ENCODE peak calls at places on chromosome 19, in eight cellular contexts. One of them, this sample, is unnamed.

GRCh38 chr19:2337329-2337707 is 8.8 kb downstream of the SPPL2B start:
- DNase-seq in neuronal stem cell: peak; percentile 52
- DNase-seq in naive thymus-derived CD4-positive, alpha-beta T cell: no peak
- DNase-seq in uterus: peak; percentile 64
- DNase-seq in heart right ventricle: no peak
- DNase-seq in WERI-Rb-1: no peak
- DNase-seq in CD8-positive, alpha-beta T cell: no peak
- DNase-seq in mesendoderm: peak; percentile 62
- DNase-seq in this sample: no peak

GRCh38 chr19:31261651-31262331 is 87.4 kb downstream of the TSHZ3 start:
- DNase-seq in neuronal stem cell: no peak
- DNase-seq in naive thymus-derived CD4-positive, alpha-beta T cell: no peak
- DNase-seq in uterus: no peak
- DNase-seq in heart right ventricle: no peak
- DNase-seq in WERI-Rb-1: no peak
- DNase-seq in CD8-positive, alpha-beta T cell: no peak
- DNase-seq in mesendoderm: no peak
- DNase-seq in this sample: peak; percentile 8

GRCh38 chr19:3096267-3096901 is 2.2 kb downstream of the GNA11 start:
- DNase-seq in neuronal stem cell: no peak
- DNase-seq in naive thymus-derived CD4-positive, alpha-beta T cell: no peak
- DNase-seq in uterus: no peak
- DNase-seq in heart right ventricle: peak; percentile 6
- DNase-seq in WERI-Rb-1: no peak
- DNase-seq in CD8-positive, alpha-beta T cell: no peak
- DNase-seq in mesendoderm: no peak
- DNase-seq in this sample: no peak

GRCh38 chr19:1747285-1748114 is 5.8 kb upstream of the ONECUT3 start:
- DNase-seq in neuronal stem cell: no peak
- DNase-seq in naive thymus-derived CD4-positive, alpha-beta T cell: no peak
- DNase-seq in uterus: no peak
- DNase-seq in heart right ventricle: no peak
- DNase-seq in WERI-Rb-1: no peak
- DNase-seq in CD8-positive, alpha-beta T cell: no peak
- DNase-seq in mesendoderm: peak; percentile 81
- DNase-seq in this sample: no peak

GRCh38 chr19:33000510-33000909 is 28.5 kb downstream of the FAAP24 start:
- DNase-seq in neuronal stem cell: no peak
- DNase-seq in naive thymus-derived CD4-positive, alpha-beta T cell: peak; percentile 24
- DNase-seq in uterus: no peak
- DNase-seq in heart right ventricle: no peak
- DNase-seq in WERI-Rb-1: no peak
- DNase-seq in CD8-positive, alpha-beta T cell: no peak
- DNase-seq in mesendoderm: no peak
- DNase-seq in this sample: no peak

GRCh38 chr19:1081301-1082164 is 13.6 kb downstream of the POLR2E start:
- DNase-seq in neuronal stem cell: no peak
- DNase-seq in naive thymus-derived CD4-positive, alpha-beta T cell: no peak
- DNase-seq in uterus: no peak
- DNase-seq in heart right ventricle: no peak
- DNase-seq in WERI-Rb-1: no peak
- DNase-seq in CD8-positive, alpha-beta T cell: no peak
- DNase-seq in mesendoderm: peak; percentile 35
- DNase-seq in this sample: no peak

GRCh38 chr19:13961826-13962737 is 9.8 kb downstream of the DCAF15 start:
- DNase-seq in neuronal stem cell: no peak
- DNase-seq in naive thymus-derived CD4-positive, alpha-beta T cell: no peak
- DNase-seq in uterus: no peak
- DNase-seq in heart right ventricle: no peak
- DNase-seq in WERI-Rb-1: no peak
- DNase-seq in CD8-positive, alpha-beta T cell: no peak
- DNase-seq in mesendoderm: peak; percentile 62
- DNase-seq in this sample: no peak

GRCh38 chr19:11410682-11411081 is 8.4 kb downstream of the RGL3 start:
- DNase-seq in neuronal stem cell: no peak
- DNase-seq in naive thymus-derived CD4-positive, alpha-beta T cell: no peak
- DNase-seq in uterus: no peak
- DNase-seq in heart right ventricle: no peak
- DNase-seq in WERI-Rb-1: no peak
- DNase-seq in CD8-positive, alpha-beta T cell: no peak
- DNase-seq in mesendoderm: peak; percentile 87
- DNase-seq in this sample: no peak

GRCh38 chr19:43105496-43105895 is 23.0 kb upstream of the PSG2 start:
- DNase-seq in neuronal stem cell: no peak
- DNase-seq in naive thymus-derived CD4-positive, alpha-beta T cell: no peak
- DNase-seq in uterus: no peak
- DNase-seq in heart right ventricle: no peak
- DNase-seq in WERI-Rb-1: no peak
- DNase-seq in CD8-positive, alpha-beta T cell: no peak
- DNase-seq in mesendoderm: no peak
- DNase-seq in this sample: no peak

GRCh38 chr19:47509973-47510372 is 4.9 kb downstream of the NAPA start:
- DNase-seq in neuronal stem cell: no peak
- DNase-seq in naive thymus-derived CD4-positive, alpha-beta T cell: no peak
- DNase-seq in uterus: no peak
- DNase-seq in heart right ventricle: no peak
- DNase-seq in WERI-Rb-1: no peak
- DNase-seq in CD8-positive, alpha-beta T cell: no peak
- DNase-seq in mesendoderm: no peak
- DNase-seq in this sample: no peak

GRCh38 chr19:13029893-13030292 is 34.6 kb downstream of the NFIX start:
- DNase-seq in neuronal stem cell: no peak
- DNase-seq in naive thymus-derived CD4-positive, alpha-beta T cell: no peak
- DNase-seq in uterus: no peak
- DNase-seq in heart right ventricle: no peak
- DNase-seq in WERI-Rb-1: no peak
- DNase-seq in CD8-positive, alpha-beta T cell: no peak
- DNase-seq in mesendoderm: no peak
- DNase-seq in this sample: no peak

GRCh38 chr19:45345506-45345860 is 4.9 kb downstream of the KLC3 start:
- DNase-seq in neuronal stem cell: no peak
- DNase-seq in naive thymus-derived CD4-positive, alpha-beta T cell: no peak
- DNase-seq in uterus: no peak
- DNase-seq in heart right ventricle: no peak
- DNase-seq in WERI-Rb-1: no peak
- DNase-seq in CD8-positive, alpha-beta T cell: no peak
- DNase-seq in mesendoderm: no peak
- DNase-seq in this sample: no peak

GRCh38 chr19:43574424-43575155 is 737 bp downstream of the XRCC1 start:
- DNase-seq in neuronal stem cell: no peak
- DNase-seq in naive thymus-derived CD4-positive, alpha-beta T cell: no peak
- DNase-seq in uterus: no peak
- DNase-seq in heart right ventricle: no peak
- DNase-seq in WERI-Rb-1: peak; percentile 23
- DNase-seq in CD8-positive, alpha-beta T cell: no peak
- DNase-seq in mesendoderm: no peak
- DNase-seq in this sample: no peak

GRCh38 chr19:13042443-13043130 is 47.3 kb downstream of the NFIX start:
- DNase-seq in neuronal stem cell: no peak
- DNase-seq in naive thymus-derived CD4-positive, alpha-beta T cell: no peak
- DNase-seq in uterus: no peak
- DNase-seq in heart right ventricle: no peak
- DNase-seq in WERI-Rb-1: no peak
- DNase-seq in CD8-positive, alpha-beta T cell: no peak
- DNase-seq in mesendoderm: no peak
- DNase-seq in this sample: no peak

GRCh38 chr19:31517466-31518180 is 168.4 kb upstream of the TSHZ3 start:
- DNase-seq in neuronal stem cell: no peak
- DNase-seq in naive thymus-derived CD4-positive, alpha-beta T cell: no peak
- DNase-seq in uterus: no peak
- DNase-seq in heart right ventricle: no peak
- DNase-seq in WERI-Rb-1: no peak
- DNase-seq in CD8-positive, alpha-beta T cell: no peak
- DNase-seq in mesendoderm: no peak
- DNase-seq in this sample: no peak

GRCh38 chr19:34707661-34708060 is 26.4 kb upstream of the ZNF181 start:
- DNase-seq in neuronal stem cell: no peak
- DNase-seq in naive thymus-derived CD4-positive, alpha-beta T cell: no peak
- DNase-seq in uterus: no peak
- DNase-seq in heart right ventricle: no peak
- DNase-seq in WERI-Rb-1: no peak
- DNase-seq in CD8-positive, alpha-beta T cell: no peak
- DNase-seq in mesendoderm: no peak
- DNase-seq in this sample: no peak

GRCh38 chr19:35135389-35135909 is 590 bp upstream of the LGI4 start:
- DNase-seq in neuronal stem cell: peak; percentile 84
- DNase-seq in naive thymus-derived CD4-positive, alpha-beta T cell: peak; percentile 43
- DNase-seq in uterus: peak; percentile 87
- DNase-seq in heart right ventricle: peak; percentile 80
- DNase-seq in WERI-Rb-1: peak; percentile 92
- DNase-seq in CD8-positive, alpha-beta T cell: no peak
- DNase-seq in mesendoderm: peak; percentile 86
- DNase-seq in this sample: no peak

GRCh38 chr19:13633109-13633508 is 126.8 kb upstream of the CACNA1A start:
- DNase-seq in neuronal stem cell: peak; percentile 20
- DNase-seq in naive thymus-derived CD4-positive, alpha-beta T cell: no peak
- DNase-seq in uterus: no peak
- DNase-seq in heart right ventricle: no peak
- DNase-seq in WERI-Rb-1: no peak
- DNase-seq in CD8-positive, alpha-beta T cell: no peak
- DNase-seq in mesendoderm: no peak
- DNase-seq in this sample: peak; percentile 57

GRCh38 chr19:27794444-27795042 is 1418.4 kb downstream of the UQCRFS1 start:
- DNase-seq in neuronal stem cell: peak; percentile 3
- DNase-seq in naive thymus-derived CD4-positive, alpha-beta T cell: peak; percentile 11
- DNase-seq in uterus: no peak
- DNase-seq in heart right ventricle: peak; percentile 17
- DNase-seq in WERI-Rb-1: no peak
- DNase-seq in CD8-positive, alpha-beta T cell: no peak
- DNase-seq in mesendoderm: peak; percentile 81
- DNase-seq in this sample: no peak

GRCh38 chr19:13850910-13851753 is 25.8 kb upstream of the NANOS3 start:
- DNase-seq in neuronal stem cell: no peak
- DNase-seq in naive thymus-derived CD4-positive, alpha-beta T cell: no peak
- DNase-seq in uterus: peak; percentile 92
- DNase-seq in heart right ventricle: peak; percentile 88
- DNase-seq in WERI-Rb-1: no peak
- DNase-seq in CD8-positive, alpha-beta T cell: no peak
- DNase-seq in mesendoderm: peak; percentile 88
- DNase-seq in this sample: peak; percentile 88

GRCh38 chr19:46958542-46958941 is 61.1 kb upstream of the NPAS1 start:
- DNase-seq in neuronal stem cell: no peak
- DNase-seq in naive thymus-derived CD4-positive, alpha-beta T cell: no peak
- DNase-seq in uterus: no peak
- DNase-seq in heart right ventricle: no peak
- DNase-seq in WERI-Rb-1: no peak
- DNase-seq in CD8-positive, alpha-beta T cell: no peak
- DNase-seq in mesendoderm: peak; percentile 29
- DNase-seq in this sample: no peak

GRCh38 chr19:23391239-23391638 is 4.0 kb downstream of the ZNF91 start:
- DNase-seq in neuronal stem cell: no peak
- DNase-seq in naive thymus-derived CD4-positive, alpha-beta T cell: no peak
- DNase-seq in uterus: no peak
- DNase-seq in heart right ventricle: no peak
- DNase-seq in WERI-Rb-1: no peak
- DNase-seq in CD8-positive, alpha-beta T cell: no peak
- DNase-seq in mesendoderm: no peak
- DNase-seq in this sample: no peak

GRCh38 chr19:49335784-49336481 is 727 bp downstream of the CD37 start:
- DNase-seq in neuronal stem cell: no peak
- DNase-seq in naive thymus-derived CD4-positive, alpha-beta T cell: no peak
- DNase-seq in uterus: no peak
- DNase-seq in heart right ventricle: no peak
- DNase-seq in WERI-Rb-1: no peak
- DNase-seq in CD8-positive, alpha-beta T cell: no peak
- DNase-seq in mesendoderm: no peak
- DNase-seq in this sample: no peak
- H3K4me3 ChIP-seq in neuronal stem cell: no peak overlapping the region
- H3K4me3 ChIP-seq in naive thymus-derived CD4-positive, alpha-beta T cell: peak overlapping the region; percentile 81
- H3K4me3 ChIP-seq in uterus: no peak overlapping the region
- H3K4me3 ChIP-seq in heart right ventricle: peak overlapping the region; percentile 19
- H3K4me3 ChIP-seq in WERI-Rb-1: no peak overlapping the region
- H3K4me3 ChIP-seq in CD8-positive, alpha-beta T cell: peak overlapping the region; percentile 71
- H3K4me3 ChIP-seq in mesendoderm: no peak overlapping the region
- H3K4me3 ChIP-seq in this sample: no peak overlapping the region

DNA sequence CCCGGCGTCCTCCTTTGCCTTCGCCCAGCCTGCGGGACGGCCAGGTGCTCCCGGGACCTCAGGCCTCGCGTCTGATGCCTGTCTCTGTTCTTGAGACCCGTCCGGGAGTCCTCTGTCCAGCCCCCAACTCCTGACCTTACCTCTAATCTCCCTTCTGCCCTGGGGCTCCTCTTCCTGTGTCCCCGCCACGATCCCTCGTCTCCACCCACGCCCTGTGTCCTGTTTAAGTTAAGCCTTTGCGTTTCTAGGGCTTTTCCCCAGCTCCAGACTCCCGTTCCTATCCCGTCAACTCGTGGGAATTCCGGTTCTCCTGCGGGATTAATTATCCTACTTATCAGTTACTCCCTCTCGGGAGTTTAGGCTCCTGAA is 686 bp downstream of the LENG8 start:
- DNase-seq in neuronal stem cell: no peak
- DNase-seq in naive thymus-derived CD4-positive, alpha-beta T cell: no peak
- DNase-seq in uterus: no peak
- DNase-seq in heart right ventricle: no peak
- DNase-seq in WERI-Rb-1: no peak
- DNase-seq in CD8-positive, alpha-beta T cell: no peak
- DNase-seq in mesendoderm: no peak
- DNase-seq in this sample: no peak
- H3K27ac ChIP-seq in neuronal stem cell: peak overlapping the region; percentile 42
- H3K27ac ChIP-seq in naive thymus-derived CD4-positive, alpha-beta T cell: peak overlapping the region; percentile 94
- H3K27ac ChIP-seq in uterus: peak overlapping the region; percentile 96
- H3K27ac ChIP-seq in heart right ventricle: peak overlapping the region; percentile 92
- H3K27ac ChIP-seq in WERI-Rb-1: peak overlapping the region; percentile 98
- H3K27ac ChIP-seq in CD8-positive, alpha-beta T cell: peak overlapping the region; percentile 98
- H3K27ac ChIP-seq in mesendoderm: peak overlapping the region; percentile 13
- H3K27ac ChIP-seq in this sample: peak overlapping the region; percentile 97

GRCh38 chr19:17841810-17842662 is 5.7 kb downstream of the JAK3 start:
- DNase-seq in neuronal stem cell: peak; percentile 99
- DNase-seq in naive thymus-derived CD4-positive, alpha-beta T cell: peak; percentile 46
- DNase-seq in uterus: peak; percentile 76
- DNase-seq in heart right ventricle: peak; percentile 76
- DNase-seq in WERI-Rb-1: peak; percentile 69
- DNase-seq in CD8-positive, alpha-beta T cell: peak; percentile 16
- DNase-seq in mesendoderm: peak; percentile 98
- DNase-seq in this sample: no peak
- H3K4me3 ChIP-seq in neuronal stem cell: peak overlapping the region; percentile 78
- H3K4me3 ChIP-seq in naive thymus-derived CD4-positive, alpha-beta T cell: no peak overlapping the region
- H3K4me3 ChIP-seq in uterus: no peak overlapping the region
- H3K4me3 ChIP-seq in heart right ventricle: peak overlapping the region; percentile 38
- H3K4me3 ChIP-seq in WERI-Rb-1: no peak overlapping the region
- H3K4me3 ChIP-seq in CD8-positive, alpha-beta T cell: no peak overlapping the region
- H3K4me3 ChIP-seq in mesendoderm: peak overlapping the region; percentile 6
- H3K4me3 ChIP-seq in this sample: peak overlapping the region; percentile 52

DNA sequence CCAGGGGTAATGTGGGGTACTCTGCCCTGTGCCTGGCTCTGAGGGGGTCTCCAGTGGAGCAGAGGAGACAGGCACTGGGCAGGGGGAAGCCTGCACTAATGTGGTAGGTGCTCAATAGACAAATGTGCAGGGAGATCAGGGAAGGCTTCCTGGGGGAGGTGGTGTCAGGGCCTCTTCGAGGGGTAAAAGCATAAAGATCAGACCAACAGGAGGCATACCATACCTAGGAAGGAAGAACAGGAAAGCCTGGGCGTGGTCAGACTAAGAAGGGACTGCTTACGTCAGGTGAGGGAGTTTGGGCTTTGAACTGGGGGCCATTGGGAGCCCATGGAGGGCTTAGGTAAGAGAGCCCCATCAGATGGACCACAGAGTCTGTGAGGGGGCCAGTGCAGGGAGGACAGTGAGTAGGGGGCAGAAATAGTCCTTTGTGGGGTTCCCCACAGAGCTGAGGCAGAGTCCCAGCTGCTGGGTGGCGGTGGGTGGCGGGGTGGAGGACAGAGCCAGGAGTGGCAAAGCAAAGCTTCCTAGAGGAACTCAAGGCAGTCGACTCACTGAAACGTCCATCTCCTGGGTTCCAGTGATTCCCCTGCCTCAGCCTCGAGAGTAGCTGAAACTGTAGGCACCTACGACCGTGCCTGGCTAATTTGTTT is 8.8 kb downstream of the PRR36 start:
- DNase-seq in neuronal stem cell: no peak
- DNase-seq in naive thymus-derived CD4-positive, alpha-beta T cell: no peak
- DNase-seq in uterus: no peak
- DNase-seq in heart right ventricle: no peak
- DNase-seq in WERI-Rb-1: no peak
- DNase-seq in CD8-positive, alpha-beta T cell: no peak
- DNase-seq in mesendoderm: no peak
- DNase-seq in this sample: no peak
- H3K27ac ChIP-seq in neuronal stem cell: no peak overlapping the region
- H3K27ac ChIP-seq in naive thymus-derived CD4-positive, alpha-beta T cell: no peak overlapping the region
- H3K27ac ChIP-seq in uterus: no peak overlapping the region
- H3K27ac ChIP-seq in heart right ventricle: no peak overlapping the region
- H3K27ac ChIP-seq in WERI-Rb-1: no peak overlapping the region
- H3K27ac ChIP-seq in CD8-positive, alpha-beta T cell: no peak overlapping the region
- H3K27ac ChIP-seq in mesendoderm: no peak overlapping the region
- H3K27ac ChIP-seq in this sample: no peak overlapping the region

This sample was measured in AG04450.